ENCODE peak calls at places on chromosome 9, in ten cellular contexts. P is SK-N-MC, I is hepatocyte, Y is heart right ventricle, O is IMR-90, N is A549, A is neural progenitor cell, Z is stomach, M is RWPE2, U is aorta. K is an unnamed sample.

GRCh38 chr9:95316794-95317118 is 753 bp downstream of the FANCC start:
- DNase-seq in O (peak), A (peak), P (no peak), U (peak), I (peak), Y (peak), M (peak), N (peak), Z (peak), K (no peak)

GRCh38 chr9:128891354-128892222 is 9.7 kb downstream of the LRRC8A start:
- DNase-seq in U (no peak), M (no peak), I (no peak), P (no peak), Z (no peak), O (no peak), A (no peak), N (no peak), Y (no peak), K (no peak)

GRCh38 chr9:87194471-87194870 is 247.2 kb upstream of the GAS1 start:
- DNase-seq in N (no peak), O (peak), I (peak), Z (no peak), P (no peak), U (no peak), M (no peak), A (peak), Y (no peak), K (no peak)

GRCh38 chr9:128190516-128191405 is 611 bp downstream of the CIZ1 start:
- DNase-seq in M (no peak), O (no peak), P (no peak), Z (no peak), Y (peak), U (no peak), A (peak), I (no peak), N (no peak), K (peak)

GRCh38 chr9:115925424-115925823 is 228.2 kb upstream of the PAPPA start:
- DNase-seq in A (no peak), Z (no peak), M (no peak), I (no peak), U (no peak), P (no peak), Y (no peak), O (no peak), N (no peak), K (no peak)

GRCh38 chr9:123081824-123082223 is 48.4 kb downstream of the GPR21 start:
- DNase-seq in Y (no peak), U (no peak), O (peak), P (peak), M (no peak), N (peak), A (peak), Z (no peak), I (no peak), K (no peak)

GRCh38 chr9:86948153-86948929 is 1.0 kb upstream of the GAS1 start:
- DNase-seq in O (peak), N (peak), I (peak), U (peak), M (peak), Y (peak), P (peak), A (peak), Z (peak), K (peak)

GRCh38 chr9:91680129-91680528 is 256.5 kb upstream of the NFIL3 start:
- DNase-seq in Y (no peak), U (no peak), A (no peak), N (no peak), Z (no peak), I (no peak), M (no peak), P (no peak), O (peak), K (no peak)

GRCh38 chr9:35645736-35646582 is 4.8 kb downstream of the SIT1 start:
- DNase-seq in M (peak), A (peak), P (no peak), O (no peak), Z (peak), U (peak), Y (no peak), I (peak), N (no peak), K (no peak)

GRCh38 chr9:21747171-21747570 is 55.3 kb upstream of the MTAP start:
- DNase-seq in Y (no peak), M (no peak), I (no peak), P (peak), O (no peak), N (no peak), U (no peak), A (no peak), Z (no peak), K (no peak)

GRCh38 chr9:94918038-94918753 is 191.7 kb downstream of the AOPEP start:
- DNase-seq in I (no peak), N (no peak), A (no peak), Z (no peak), O (no peak), Y (no peak), M (no peak), P (no peak), U (no peak), K (peak)

GRCh38 chr9:108296056-108296455 is 559.7 kb downstream of the ACTL7B start:
- DNase-seq in M (no peak), I (no peak), O (peak), Y (no peak), N (no peak), U (no peak), A (no peak), Z (no peak), P (no peak), K (no peak)

GRCh38 chr9:37956904-37957663 is 53.2 kb upstream of the SLC25A51 start:
- DNase-seq in M (no peak), U (peak), O (no peak), A (no peak), N (no peak), Y (no peak), Z (peak), P (no peak), I (no peak), K (no peak)

GRCh38 chr9:129176786-129177442 is 1.1 kb downstream of the IER5L start:
- DNase-seq in I (peak), U (peak), N (no peak), P (no peak), Z (no peak), M (no peak), A (peak), O (peak), Y (peak), K (peak)

GRCh38 chr9:119179701-119180100 is 189.5 kb downstream of the BRINP1 start:
- DNase-seq in I (no peak), Y (no peak), N (no peak), Z (no peak), O (no peak), M (no peak), U (no peak), A (no peak), P (no peak), K (no peak)

GRCh38 chr9:74887981-74888370 is 255 bp upstream of the TRPM6 start:
- DNase-seq in A (no peak), Y (no peak), P (no peak), U (no peak), M (no peak), N (no peak), Z (no peak), O (no peak), I (no peak), K (no peak)

GRCh38 chr9:134054891-134055811 is 12.7 kb downstream of the BRD3 start:
- DNase-seq in N (no peak), U (peak), I (no peak), Y (no peak), O (no peak), P (no peak), A (no peak), Z (no peak), M (peak), K (no peak)

GRCh38 chr9:132166599-132166998 is 4.7 kb downstream of the NTNG2 start:
- DNase-seq in P (no peak), A (peak), Z (no peak), N (peak), M (no peak), O (no peak), I (peak), Y (no peak), U (no peak), K (no peak)

GRCh38 chr9:129962889-129963703 is 79.9 kb downstream of the FNBP1 start:
- DNase-seq in Z (peak), U (peak), Y (no peak), P (peak), A (peak), O (peak), M (no peak), N (no peak), I (no peak), K (peak)

GRCh38 chr9:21477466-21477865 is 4.6 kb downstream of the IFNE start:
- DNase-seq in Y (no peak), M (no peak), I (no peak), P (no peak), Z (no peak), U (no peak), N (no peak), A (no peak), O (no peak), K (no peak)

GRCh38 chr9:71490810-71491209 is 277.5 kb downstream of the CEMIP2 start:
- DNase-seq in A (peak), I (no peak), Z (no peak), M (no peak), Y (no peak), P (no peak), N (peak), O (no peak), U (no peak), K (no peak)

GRCh38 chr9:3035594-3036389 is 191.9 kb upstream of the PUM3 start:
- DNase-seq in I (no peak), M (no peak), Z (no peak), N (no peak), Y (no peak), A (no peak), O (no peak), P (no peak), U (no peak), K (no peak)

GRCh38 chr9:35669331-35670145 is 4.2 kb upstream of the CA9 start:
- DNase-seq in U (no peak), Y (no peak), I (peak), P (no peak), Z (peak), N (peak), A (no peak), M (no peak), O (peak), K (no peak)

GRCh38 chr9:7542648-7543165 is 256.9 kb downstream of the DMAC1 start:
- DNase-seq in A (peak), O (no peak), M (no peak), Z (no peak), I (no peak), U (no peak), N (no peak), P (no peak), Y (no peak), K (no peak)

GRCh38 chr9:122227576-122227903 is 1.2 kb downstream of the LHX6 start:
- DNase-seq in P (no peak), M (no peak), A (no peak), O (no peak), U (no peak), I (no peak), N (no peak), Y (no peak), Z (no peak), K (no peak)

GRCh38 chr9:76456202-76456926 is 2.6 kb upstream of the GCNT1 start:
- DNase-seq in M (no peak), N (no peak), O (peak), A (peak), P (no peak), U (no peak), Z (peak), Y (no peak), I (peak), K (no peak)

GRCh38 chr9:123007269-123007668 is 26.2 kb upstream of the GPR21 start:
- DNase-seq in M (no peak), Y (no peak), A (no peak), U (no peak), O (no peak), N (no peak), Z (no peak), I (no peak), P (no peak), K (no peak)

GRCh38 chr9:115204827-115205506 is 87.0 kb upstream of the TNC start:
- DNase-seq in N (peak), I (peak), M (no peak), Y (no peak), Z (no peak), O (peak), P (no peak), A (no peak), U (no peak), K (no peak)

GRCh38 chr9:82810902-82811301 is 252.0 kb downstream of the RASEF start:
- DNase-seq in Z (no peak), Y (no peak), N (no peak), U (no peak), I (peak), P (no peak), M (peak), A (no peak), O (peak), K (no peak)

GRCh38 chr9:97983524-97984187 is 515 bp downstream of the ANP32B start:
- DNase-seq in P (no peak), Y (peak), Z (peak), A (peak), I (peak), U (peak), M (no peak), N (peak), O (peak), K (peak)

GRCh38 chr9:135282001-135282731 is 194.7 kb downstream of the OLFM1 start:
- DNase-seq in U (no peak), A (no peak), N (peak), Z (peak), O (no peak), I (peak), Y (peak), M (no peak), P (no peak), K (no peak)

GRCh38 chr9:281753-282645 is 67.3 kb downstream of the DOCK8 start:
- DNase-seq in I (no peak), P (no peak), Z (no peak), M (no peak), O (no peak), Y (no peak), N (no peak), U (no peak), A (no peak), K (no peak)
- H3K4me3 ChIP-seq in I (no peak), P (no peak), Z (no peak), M (no peak), O (no peak), Y (no peak), N (no peak), U (no peak), A (no peak), K (no peak)

GRCh38 chr9:126504086-126504976 is 109.4 kb upstream of the LMX1B start:
- DNase-seq in P (no peak), U (peak), I (no peak), O (no peak), A (no peak), Z (no peak), M (peak), Y (no peak), N (no peak), K (no peak)
- H3K27ac ChIP-seq in P (no peak), U (no peak), I (no peak), O (no peak), A (no peak), Z (no peak), M (no peak), Y (no peak), N (no peak), K (no peak)

GRCh38 chr9:14824481-14824880 is 85.7 kb downstream of the FREM1 start:
- DNase-seq in Z (no peak), P (no peak), N (no peak), A (no peak), O (no peak), U (no peak), Y (no peak), I (no peak), M (no peak), K (no peak)

GRCh38 chr9:14827805-14828204 is 82.4 kb downstream of the FREM1 start:
- DNase-seq in I (no peak), A (no peak), M (no peak), P (no peak), O (no peak), N (no peak), U (no peak), Z (no peak), Y (no peak), K (no peak)

GRCh38 chr9:14829204-14829603 is 81.0 kb downstream of the FREM1 start:
- DNase-seq in A (no peak), N (no peak), M (no peak), O (no peak), I (no peak), U (no peak), Z (no peak), Y (no peak), P (no peak), K (no peak)

GRCh38 chr9:14831661-14832060 is 78.6 kb downstream of the FREM1 start:
- DNase-seq in M (no peak), N (no peak), Y (no peak), U (no peak), A (no peak), I (no peak), Z (no peak), P (no peak), O (no peak), K (no peak)

GRCh38 chr9:14830057-14830456 is 80.2 kb downstream of the FREM1 start:
- DNase-seq in Z (no peak), U (no peak), M (no peak), A (no peak), N (no peak), I (no peak), P (no peak), Y (no peak), O (no peak), K (no peak)
- H3K4me3 ChIP-seq in Z (no peak), U (no peak), M (no peak), A (no peak), N (no peak), I (no peak), P (no peak), Y (no peak), O (no peak), K (no peak)

DNA sequence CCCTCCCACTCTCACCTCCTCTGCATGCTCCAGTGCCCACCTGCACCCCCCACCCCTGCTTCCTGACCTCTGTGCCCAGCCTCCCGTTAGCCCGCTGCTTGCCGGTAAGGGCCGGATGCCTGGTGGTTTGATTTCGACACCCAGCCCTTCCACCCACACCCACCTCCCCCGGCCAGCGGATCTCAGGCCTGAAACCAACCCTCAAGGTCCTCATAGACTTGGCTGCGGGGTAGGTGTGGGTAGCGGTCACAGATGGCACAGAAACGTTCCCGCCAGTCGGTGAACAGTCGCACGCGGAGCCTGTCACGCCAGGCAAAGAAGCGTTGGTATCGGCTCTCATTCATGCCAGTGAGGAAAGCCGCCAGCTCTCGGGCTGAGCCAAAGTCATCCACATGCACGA is 1.4 kb downstream of the FUT7 start:
- DNase-seq in I (no peak), Z (peak), A (no peak), O (no peak), M (no peak), P (no peak), N (no peak), Y (peak), U (no peak), K (no peak)
- H3K27ac ChIP-seq in I (no peak), Z (peak), A (no peak), O (no peak), M (no peak), P (no peak), N (no peak), Y (no peak), U (no peak), K (no peak)

GRCh38 chr9:120839146-120839545 is 3.6 kb downstream of the PSMD5 start:
- DNase-seq in N (no peak), Z (no peak), O (peak), I (no peak), M (no peak), A (no peak), U (no peak), P (no peak), Y (no peak), K (no peak)
- H3K4me3 ChIP-seq in N (no peak), Z (no peak), O (no peak), I (no peak), M (no peak), A (no peak), U (no peak), P (no peak), Y (no peak), K (no peak)

K was measured in coronary artery.